ENCODE peak calls at places on chromosomes 6 and 20, in seven cellular contexts. One of them, this sample, is unnamed.

GRCh38 chr20:17799575-17799974 is 99.8 kb downstream of the BANF2 start:
- DNase-seq in Panc1: no peak
- DNase-seq in fibroblast of the aortic adventitia: no peak
- DNase-seq in heart right ventricle: no peak
- DNase-seq in AG04450: no peak
- DNase-seq in brain microvascular endothelial cell: no peak
- DNase-seq in A549: no peak
- DNase-seq in this sample: no peak

GRCh38 chr6:113299526-113299925 is 557.6 kb upstream of the MARCKS start:
- DNase-seq in Panc1: no peak
- DNase-seq in A549: no peak
- DNase-seq in AG04450: no peak
- DNase-seq in brain microvascular endothelial cell: no peak
- DNase-seq in fibroblast of the aortic adventitia: peak
- DNase-seq in heart right ventricle: peak
- DNase-seq in this sample: no peak

GRCh38 chr6:115914098-115914497 is 146.6 kb downstream of the FRK start:
- DNase-seq in heart right ventricle: no peak
- DNase-seq in fibroblast of the aortic adventitia: no peak
- DNase-seq in Panc1: no peak
- DNase-seq in brain microvascular endothelial cell: no peak
- DNase-seq in A549: no peak
- DNase-seq in AG04450: no peak
- DNase-seq in this sample: no peak

GRCh38 chr6:133609404-133610270 is 279.3 kb upstream of the TCF21 start:
- DNase-seq in AG04450: peak
- DNase-seq in A549: peak
- DNase-seq in brain microvascular endothelial cell: peak
- DNase-seq in heart right ventricle: no peak
- DNase-seq in Panc1: peak
- DNase-seq in fibroblast of the aortic adventitia: peak
- DNase-seq in this sample: peak

GRCh38 chr6:123053602-123054225 is 57.7 kb downstream of the CLVS2 start:
- DNase-seq in A549: no peak
- DNase-seq in Panc1: no peak
- DNase-seq in AG04450: no peak
- DNase-seq in fibroblast of the aortic adventitia: no peak
- DNase-seq in brain microvascular endothelial cell: no peak
- DNase-seq in heart right ventricle: no peak
- DNase-seq in this sample: no peak

GRCh38 chr6:156639023-156639728 is 138.0 kb upstream of the ARID1B start:
- DNase-seq in A549: no peak
- DNase-seq in AG04450: no peak
- DNase-seq in Panc1: no peak
- DNase-seq in heart right ventricle: no peak
- DNase-seq in brain microvascular endothelial cell: peak
- DNase-seq in fibroblast of the aortic adventitia: no peak
- DNase-seq in this sample: no peak

GRCh38 chr20:55782861-55783260 is 222.5 kb downstream of the CBLN4 start:
- DNase-seq in Panc1: no peak
- DNase-seq in AG04450: no peak
- DNase-seq in heart right ventricle: no peak
- DNase-seq in A549: no peak
- DNase-seq in fibroblast of the aortic adventitia: no peak
- DNase-seq in brain microvascular endothelial cell: no peak
- DNase-seq in this sample: no peak

GRCh38 chr6:136323431-136324112 is 33.9 kb upstream of the BCLAF1 start:
- DNase-seq in fibroblast of the aortic adventitia: peak
- DNase-seq in heart right ventricle: no peak
- DNase-seq in brain microvascular endothelial cell: no peak
- DNase-seq in Panc1: no peak
- DNase-seq in AG04450: no peak
- DNase-seq in A549: no peak
- DNase-seq in this sample: peak

GRCh38 chr6:36032245-36032644 is 4.6 kb downstream of the MAPK14 start:
- DNase-seq in fibroblast of the aortic adventitia: no peak
- DNase-seq in A549: no peak
- DNase-seq in brain microvascular endothelial cell: no peak
- DNase-seq in AG04450: no peak
- DNase-seq in heart right ventricle: no peak
- DNase-seq in Panc1: no peak
- DNase-seq in this sample: no peak

GRCh38 chr6:42783876-42784738 is 2.3 kb downstream of the BICRAL start:
- DNase-seq in A549: no peak
- DNase-seq in brain microvascular endothelial cell: peak
- DNase-seq in AG04450: no peak
- DNase-seq in Panc1: no peak
- DNase-seq in fibroblast of the aortic adventitia: peak
- DNase-seq in heart right ventricle: no peak
- DNase-seq in this sample: peak

GRCh38 chr6:42251911-42252637 is 34.4 kb upstream of the MRPS10 start:
- DNase-seq in AG04450: no peak
- DNase-seq in fibroblast of the aortic adventitia: peak
- DNase-seq in A549: no peak
- DNase-seq in heart right ventricle: peak
- DNase-seq in brain microvascular endothelial cell: peak
- DNase-seq in Panc1: no peak
- DNase-seq in this sample: peak

GRCh38 chr20:2109425-2110210 is 8.0 kb downstream of the STK35 start:
- DNase-seq in A549: no peak
- DNase-seq in brain microvascular endothelial cell: no peak
- DNase-seq in Panc1: no peak
- DNase-seq in AG04450: no peak
- DNase-seq in heart right ventricle: peak
- DNase-seq in fibroblast of the aortic adventitia: peak
- DNase-seq in this sample: peak

GRCh38 chr20:31894980-31895675 is 24.7 kb downstream of the TTLL9 start:
- DNase-seq in fibroblast of the aortic adventitia: peak
- DNase-seq in A549: no peak
- DNase-seq in heart right ventricle: peak
- DNase-seq in brain microvascular endothelial cell: peak
- DNase-seq in Panc1: peak
- DNase-seq in AG04450: no peak
- DNase-seq in this sample: peak

GRCh38 chr6:34671801-34672656 is 24.5 kb downstream of the ILRUN start:
- DNase-seq in Panc1: no peak
- DNase-seq in A549: no peak
- DNase-seq in heart right ventricle: no peak
- DNase-seq in brain microvascular endothelial cell: no peak
- DNase-seq in fibroblast of the aortic adventitia: peak
- DNase-seq in AG04450: no peak
- DNase-seq in this sample: no peak

GRCh38 chr6:7725412-7725811 is 487 bp upstream of the BMP6 start:
- DNase-seq in AG04450: no peak
- DNase-seq in Panc1: no peak
- DNase-seq in brain microvascular endothelial cell: no peak
- DNase-seq in A549: no peak
- DNase-seq in heart right ventricle: no peak
- DNase-seq in fibroblast of the aortic adventitia: no peak
- DNase-seq in this sample: no peak

GRCh38 chr6:98946877-98947410 is 802 bp downstream of the FBXL4 start:
- DNase-seq in brain microvascular endothelial cell: no peak
- DNase-seq in A549: no peak
- DNase-seq in fibroblast of the aortic adventitia: peak
- DNase-seq in heart right ventricle: peak
- DNase-seq in Panc1: no peak
- DNase-seq in AG04450: no peak
- DNase-seq in this sample: peak

GRCh38 chr6:150056916-150057315 is 12.0 kb downstream of the ULBP3 start:
- DNase-seq in brain microvascular endothelial cell: no peak
- DNase-seq in heart right ventricle: no peak
- DNase-seq in Panc1: no peak
- DNase-seq in AG04450: no peak
- DNase-seq in fibroblast of the aortic adventitia: no peak
- DNase-seq in A549: no peak
- DNase-seq in this sample: no peak

GRCh38 chr20:53751394-53752368 is 158.0 kb upstream of the ZNF217 start:
- DNase-seq in brain microvascular endothelial cell: no peak
- DNase-seq in Panc1: peak
- DNase-seq in AG04450: no peak
- DNase-seq in fibroblast of the aortic adventitia: peak
- DNase-seq in heart right ventricle: no peak
- DNase-seq in A549: no peak
- DNase-seq in this sample: no peak

GRCh38 chr20:32685541-32686529 is 12.1 kb upstream of the C20orf203 start:
- DNase-seq in brain microvascular endothelial cell: peak
- DNase-seq in AG04450: peak
- DNase-seq in fibroblast of the aortic adventitia: peak
- DNase-seq in heart right ventricle: peak
- DNase-seq in A549: no peak
- DNase-seq in Panc1: no peak
- DNase-seq in this sample: peak

GRCh38 chr6:158586652-158587051 is 26.8 kb downstream of the TMEM181 start:
- DNase-seq in heart right ventricle: no peak
- DNase-seq in AG04450: no peak
- DNase-seq in Panc1: no peak
- DNase-seq in A549: no peak
- DNase-seq in fibroblast of the aortic adventitia: no peak
- DNase-seq in brain microvascular endothelial cell: no peak
- DNase-seq in this sample: no peak

GRCh38 chr6:17790486-17790885 is 83.8 kb upstream of the NUP153 start:
- DNase-seq in brain microvascular endothelial cell: no peak
- DNase-seq in Panc1: no peak
- DNase-seq in AG04450: no peak
- DNase-seq in fibroblast of the aortic adventitia: no peak
- DNase-seq in heart right ventricle: no peak
- DNase-seq in A549: no peak
- DNase-seq in this sample: no peak

GRCh38 chr6:127737009-127737486 is 160.1 kb downstream of the C6orf58 start:
- DNase-seq in A549: peak
- DNase-seq in Panc1: peak
- DNase-seq in brain microvascular endothelial cell: peak
- DNase-seq in heart right ventricle: peak
- DNase-seq in AG04450: peak
- DNase-seq in fibroblast of the aortic adventitia: peak
- DNase-seq in this sample: peak

DNA sequence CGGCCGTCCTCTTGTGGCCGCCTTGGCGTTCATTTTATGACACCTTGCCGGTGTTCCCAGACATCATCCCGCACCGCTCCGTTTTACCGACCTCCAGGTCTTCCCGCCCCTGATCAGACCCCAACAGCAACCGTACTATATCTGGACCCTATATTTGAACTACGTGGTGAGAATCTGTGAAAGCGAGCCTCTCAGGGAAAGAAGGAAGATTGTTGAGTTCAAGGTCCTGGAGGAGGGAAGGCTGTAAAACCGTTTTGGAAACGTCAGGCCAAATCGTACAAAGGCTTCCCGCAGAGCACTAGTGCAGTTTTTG is 1.4 kb upstream of the CNR1 start:
- DNase-seq in fibroblast of the aortic adventitia: no peak
- DNase-seq in AG04450: no peak
- DNase-seq in heart right ventricle: no peak
- DNase-seq in brain microvascular endothelial cell: no peak
- DNase-seq in Panc1: no peak
- DNase-seq in A549: no peak
- DNase-seq in this sample: no peak
- H3K4me3 ChIP-seq in fibroblast of the aortic adventitia: no peak
- H3K4me3 ChIP-seq in AG04450: no peak
- H3K4me3 ChIP-seq in heart right ventricle: no peak
- H3K4me3 ChIP-seq in brain microvascular endothelial cell: peak
- H3K4me3 ChIP-seq in Panc1: no peak
- H3K4me3 ChIP-seq in A549: no peak
- H3K4me3 ChIP-seq in this sample: no peak

DNA sequence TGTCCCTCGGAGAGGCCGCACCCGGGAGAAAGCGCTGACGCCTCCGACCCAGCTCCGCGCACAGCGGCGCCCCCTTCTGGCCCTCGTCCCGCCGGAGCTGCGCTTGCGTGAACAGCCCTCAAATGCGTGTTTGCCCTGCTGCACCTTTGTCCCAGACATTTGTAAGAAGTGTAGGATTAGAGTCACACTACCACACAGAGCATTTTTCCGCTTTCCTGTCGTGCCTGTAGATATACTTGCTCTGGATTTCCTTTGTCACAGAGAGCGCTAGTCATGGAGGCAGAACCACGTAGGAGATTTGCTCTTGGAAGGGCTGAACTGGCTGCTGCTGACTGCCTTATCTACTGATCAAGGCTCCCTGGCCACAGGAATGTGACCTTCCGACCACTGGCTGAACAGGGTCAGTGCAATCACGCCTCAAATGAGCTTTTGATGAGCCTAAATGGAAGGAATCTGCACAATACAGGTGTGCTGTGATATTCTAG is 62.3 kb downstream of the PAX1 start:
- DNase-seq in Panc1: no peak
- DNase-seq in A549: peak
- DNase-seq in fibroblast of the aortic adventitia: no peak
- DNase-seq in AG04450: no peak
- DNase-seq in heart right ventricle: no peak
- DNase-seq in brain microvascular endothelial cell: no peak
- DNase-seq in this sample: no peak
- TF ChIP-seq CTCF in Panc1: peak
- TF ChIP-seq CTCF in A549: peak
- TF ChIP-seq CTCF in fibroblast of the aortic adventitia: no peak
- TF ChIP-seq CTCF in AG04450: no peak
- TF ChIP-seq CTCF in heart right ventricle: peak
- TF ChIP-seq CTCF in brain microvascular endothelial cell: no peak
- TF ChIP-seq CTCF in this sample: no peak

DNA sequence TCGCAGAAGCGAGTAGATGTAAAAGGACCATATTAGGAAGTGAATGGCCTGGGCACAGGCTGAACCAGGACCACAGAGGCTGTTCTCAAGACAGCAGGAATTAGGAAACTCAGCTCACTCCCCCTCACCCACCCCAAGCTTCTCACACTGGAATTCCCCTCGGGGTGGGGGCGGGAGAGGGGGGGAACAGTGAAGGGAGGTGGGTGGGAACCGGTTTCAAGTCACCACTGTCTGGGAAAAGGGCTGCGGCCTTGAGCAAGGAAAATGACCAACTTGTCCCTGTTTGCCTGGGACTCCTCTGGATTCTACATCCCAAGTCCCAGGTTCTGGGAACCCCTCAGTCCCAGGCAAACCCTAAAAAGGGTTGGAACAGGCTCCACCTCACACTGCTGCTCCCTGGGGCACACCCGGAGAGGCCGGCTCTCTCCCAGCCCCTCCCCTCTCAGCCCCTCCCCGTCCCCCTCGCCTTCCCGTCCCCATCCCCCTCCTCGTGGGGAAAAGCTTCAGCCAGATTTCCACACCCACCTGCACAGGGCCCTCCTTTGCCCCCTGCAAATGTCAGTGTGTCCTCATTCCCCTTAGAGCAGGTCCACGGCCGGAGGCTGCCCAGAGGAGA is 230.8 kb downstream of the TFAP2C start:
- DNase-seq in brain microvascular endothelial cell: no peak
- DNase-seq in AG04450: no peak
- DNase-seq in A549: no peak
- DNase-seq in fibroblast of the aortic adventitia: no peak
- DNase-seq in Panc1: no peak
- DNase-seq in heart right ventricle: no peak
- DNase-seq in this sample: no peak
- H3K4me3 ChIP-seq in brain microvascular endothelial cell: no peak
- H3K4me3 ChIP-seq in AG04450: no peak
- H3K4me3 ChIP-seq in A549: no peak
- H3K4me3 ChIP-seq in fibroblast of the aortic adventitia: no peak
- H3K4me3 ChIP-seq in Panc1: no peak
- H3K4me3 ChIP-seq in heart right ventricle: no peak
- H3K4me3 ChIP-seq in this sample: no peak

GRCh38 chr6:79250107-79250514 is 15.6 kb upstream of the HMGN3 start:
- DNase-seq in fibroblast of the aortic adventitia: no peak
- DNase-seq in AG04450: no peak
- DNase-seq in brain microvascular endothelial cell: no peak
- DNase-seq in A549: no peak
- DNase-seq in Panc1: no peak
- DNase-seq in heart right ventricle: no peak
- DNase-seq in this sample: no peak
- TF ChIP-seq CTCF in fibroblast of the aortic adventitia: no peak
- TF ChIP-seq CTCF in AG04450: peak
- TF ChIP-seq CTCF in brain microvascular endothelial cell: no peak
- TF ChIP-seq CTCF in A549: no peak
- TF ChIP-seq CTCF in Panc1: peak
- TF ChIP-seq CTCF in heart right ventricle: peak
- TF ChIP-seq CTCF in this sample: peak

GRCh38 chr6:90274481-90275030 is 22.1 kb downstream of the BACH2 start:
- DNase-seq in heart right ventricle: no peak
- DNase-seq in AG04450: no peak
- DNase-seq in fibroblast of the aortic adventitia: no peak
- DNase-seq in Panc1: no peak
- DNase-seq in A549: no peak
- DNase-seq in brain microvascular endothelial cell: no peak
- DNase-seq in this sample: no peak
- H3K4me3 ChIP-seq in heart right ventricle: no peak
- H3K4me3 ChIP-seq in AG04450: no peak
- H3K4me3 ChIP-seq in fibroblast of the aortic adventitia: no peak
- H3K4me3 ChIP-seq in Panc1: no peak
- H3K4me3 ChIP-seq in A549: no peak
- H3K4me3 ChIP-seq in brain microvascular endothelial cell: no peak
- H3K4me3 ChIP-seq in this sample: no peak